ENCODE peak calls at places on chromosomes 16 and 17, in four cellular contexts. R is HepG2, O is K562, T is H1. L is an unnamed sample.

GRCh38 chr16:55651841-55652824 is 3.7 kb upstream of the SLC6A2 start:
- DNase-seq in T (no peak), R (no peak), O (no peak), L (no peak)

GRCh38 chr17:79721993-79722671 is 8.6 kb upstream of the ENPP7 start:
- DNase-seq in O (peak), T (no peak), R (peak), L (peak)

GRCh38 chr17:7888184-7888920 is at the start of gene CHD3:
- DNase-seq in T (no peak), O (no peak), R (no peak), L (no peak)

GRCh38 chr17:1709403-1709891 is 730 bp downstream of the TLCD2 start:
- DNase-seq in O (no peak), R (no peak), T (no peak), L (no peak)

GRCh38 chr17:1764274-1764673 is 2.4 kb downstream of the SERPINF1 start:
- DNase-seq in T (no peak), R (no peak), O (peak), L (no peak)

GRCh38 chr17:71635187-71635586 is 485.6 kb upstream of the SOX9 start:
- DNase-seq in T (no peak), O (no peak), R (no peak), L (no peak)

GRCh38 chr17:80791758-80792284 is 199.8 kb upstream of the CHMP6 start:
- DNase-seq in O (peak), T (no peak), R (peak), L (peak)

GRCh38 chr16:68033101-68033500 is 10.0 kb downstream of the DUS2 start:
- DNase-seq in T (no peak), R (no peak), O (no peak), L (no peak)

GRCh38 chr16:67530013-67530939 is 1.6 kb downstream of the RIPOR1 start:
- DNase-seq in O (peak), R (no peak), T (peak), L (no peak)

GRCh38 chr17:60158751-60159478 is 9.1 kb downstream of the CA4 start:
- DNase-seq in T (peak), O (no peak), R (no peak), L (no peak)
- TF ChIP-seq RAD21 in T (no peak), O (no peak), R (no peak), L (no peak)

DNA sequence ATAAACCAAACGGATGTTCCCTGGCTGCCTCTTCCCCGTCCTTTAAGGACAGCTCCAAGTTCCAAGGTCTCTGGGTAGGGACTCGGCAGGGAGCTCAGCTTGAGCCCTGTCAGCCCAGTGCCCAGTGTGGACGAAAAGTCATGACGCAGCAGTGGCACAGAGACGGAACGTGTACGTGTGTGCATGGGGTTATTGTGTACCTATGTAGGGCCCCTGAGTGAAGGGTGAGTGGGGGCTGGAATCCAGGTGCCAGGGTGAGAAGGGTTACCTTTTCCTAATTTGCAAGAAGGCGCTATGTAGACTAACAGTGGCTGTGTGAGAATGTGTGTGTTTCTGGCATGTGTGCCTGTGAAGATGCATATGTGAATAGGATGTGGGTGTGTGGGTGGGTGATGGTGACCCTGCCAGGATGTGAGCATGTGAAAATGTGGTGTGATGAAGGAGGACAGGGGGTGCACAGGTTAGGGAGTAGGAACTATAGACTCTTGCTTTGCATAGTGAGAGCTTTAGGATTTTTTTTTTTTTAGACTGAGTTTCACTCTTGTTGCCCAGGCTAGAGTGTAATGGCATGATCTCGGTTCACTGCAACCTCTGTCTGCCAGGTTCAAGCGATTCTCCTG is 6.0 kb downstream of the SCN4A start:
- DNase-seq in T (no peak), R (no peak), O (no peak), L (no peak)
- H3K4me3 ChIP-seq in T (no peak), R (no peak), O (no peak), L (no peak)

GRCh38 chr16:5508371-5508770 is 410.8 kb upstream of the EEF2KMT start:
- DNase-seq in O (peak), T (no peak), R (no peak), L (no peak)
- TF ChIP-seq PHF8 in O (no peak), T (no peak), R (no peak), L (no peak)

GRCh38 chr17:35432176-35433074 is at the start of gene SLFN12:
- DNase-seq in R (no peak), T (peak), O (no peak), L (no peak)
- TF ChIP-seq RAD21 in R (no peak), T (no peak), O (no peak), L (no peak)

GRCh38 chr16:85921026-85921425 is 22.1 kb downstream of the IRF8 start:
- DNase-seq in R (no peak), T (no peak), O (no peak), L (no peak)

GRCh38 chr16:85918436-85918835 is 19.5 kb downstream of the IRF8 start:
- DNase-seq in T (no peak), O (no peak), R (no peak), L (no peak)

GRCh38 chr16:85917959-85918358 is 19.0 kb downstream of the IRF8 start:
- DNase-seq in T (no peak), O (no peak), R (no peak), L (no peak)

GRCh38 chr16:85917012-85917411 is 18.1 kb downstream of the IRF8 start:
- DNase-seq in T (no peak), R (no peak), O (peak), L (no peak)

GRCh38 chr16:85919271-85920267 is 20.6 kb downstream of the IRF8 start:
- DNase-seq in R (no peak), O (no peak), T (no peak), L (no peak)
- H3K4me3 ChIP-seq in R (no peak), O (no peak), T (no peak), L (no peak)

GRCh38 chr17:15290186-15290536 is 25.0 kb upstream of the PMP22 start:
- DNase-seq in T (no peak), R (no peak), O (no peak), L (no peak)

GRCh38 chr17:15290605-15291004 is 25.5 kb upstream of the PMP22 start:
- DNase-seq in T (no peak), O (no peak), R (no peak), L (no peak)

GRCh38 chr17:15291674-15292361 is 26.7 kb upstream of the PMP22 start:
- DNase-seq in O (no peak), T (no peak), R (no peak), L (no peak)

GRCh38 chr17:15289285-15290185 is 24.4 kb upstream of the PMP22 start:
- DNase-seq in T (no peak), O (peak), R (peak), L (peak)

DNA sequence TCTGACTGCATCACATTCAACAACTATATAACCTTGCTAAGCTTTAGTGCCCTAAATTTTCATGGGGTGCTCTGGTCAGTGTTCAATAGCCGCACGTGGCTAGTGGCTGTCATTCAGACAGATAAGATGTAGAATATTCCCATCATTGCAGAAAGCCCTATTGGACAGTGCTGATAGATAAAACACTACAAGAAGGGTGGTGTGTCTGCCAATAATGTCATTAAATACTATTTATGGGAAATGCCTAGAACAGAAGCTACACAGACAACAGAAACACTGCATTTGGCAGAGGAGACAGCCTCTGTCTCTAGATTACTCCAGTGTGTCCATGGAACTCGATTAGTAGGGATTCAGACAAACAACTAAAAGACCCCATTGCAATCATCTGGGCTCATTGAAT is 28.4 kb upstream of the PMP22 start:
- DNase-seq in R (no peak), T (no peak), O (no peak), L (no peak)
- TF ChIP-seq PHF8 in R (no peak), T (no peak), O (no peak), L (no peak)

GRCh38 chr17:28258347-28258887 is 60.6 kb upstream of the TMEM97 start:
- DNase-seq in T (no peak), O (no peak), R (peak), L (peak)

GRCh38 chr17:28256370-28256769 is 62.6 kb upstream of the TMEM97 start:
- DNase-seq in T (no peak), R (no peak), O (no peak), L (no peak)

GRCh38 chr17:28256881-28257280 is 62.1 kb upstream of the TMEM97 start:
- DNase-seq in T (no peak), O (no peak), R (peak), L (no peak)

GRCh38 chr17:28255616-28256015 is 63.4 kb upstream of the TMEM97 start:
- DNase-seq in O (no peak), T (no peak), R (no peak), L (no peak)

GRCh38 chr17:28261219-28261618 is 57.8 kb upstream of the TMEM97 start:
- DNase-seq in O (no peak), R (no peak), T (no peak), L (no peak)
- TF ChIP-seq RAD21 in O (no peak), R (no peak), T (no peak), L (no peak)

GRCh38 chr16:47492036-47492427 is 30.9 kb downstream of the PHKB start:
- DNase-seq in R (no peak), T (no peak), O (no peak), L (no peak)
- H3K4me3 ChIP-seq in R (no peak), T (no peak), O (no peak), L (no peak)

GRCh38 chr16:2824626-2825025 is 5.5 kb upstream of the ZG16B start:
- DNase-seq in O (no peak), T (no peak), R (no peak), L (no peak)

GRCh38 chr16:2826591-2827480 is 3.3 kb upstream of the ZG16B start:
- DNase-seq in O (no peak), T (no peak), R (no peak), L (no peak)

GRCh38 chr16:2825899-2826298 is 4.2 kb upstream of the ZG16B start:
- DNase-seq in R (no peak), T (no peak), O (no peak), L (no peak)

GRCh38 chr16:2827481-2827790 is 2.7 kb upstream of the ZG16B start:
- DNase-seq in R (no peak), T (no peak), O (no peak), L (no peak)

DNA sequence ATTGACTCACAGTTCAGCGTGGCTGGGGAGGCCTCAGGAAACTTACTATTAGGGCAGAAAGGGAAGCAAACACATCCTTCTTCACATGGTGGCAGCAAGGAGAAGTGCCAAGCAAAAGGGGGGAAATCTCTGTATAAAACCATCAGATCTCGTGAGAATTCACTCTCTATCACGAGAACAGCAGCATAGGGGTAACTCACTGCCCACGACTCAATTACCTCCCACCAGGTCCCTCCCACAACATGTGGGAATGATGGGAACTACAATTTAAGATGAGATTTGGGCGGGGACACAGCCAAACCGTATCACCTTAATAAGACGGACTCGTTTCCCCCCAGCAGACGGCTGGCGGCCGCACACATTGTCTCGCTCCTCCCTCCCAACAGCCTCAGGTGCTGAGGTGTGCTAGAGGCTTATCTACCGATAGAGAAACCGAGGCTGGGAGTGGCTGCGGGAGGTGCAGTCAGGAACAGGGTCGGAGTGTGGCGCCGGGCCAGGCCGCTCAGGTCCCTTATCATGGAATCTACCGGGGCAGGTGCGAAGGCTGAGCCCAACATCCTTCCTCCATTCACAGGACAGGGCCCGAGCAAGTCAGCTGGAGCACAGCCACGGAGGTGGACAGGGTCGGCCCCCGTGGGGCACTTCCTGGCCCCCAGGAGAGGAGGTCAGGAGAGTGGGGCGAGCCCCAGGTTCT is 4.9 kb upstream of the ZG16B start:
- DNase-seq in R (no peak), T (no peak), O (no peak), L (no peak)
- TF ChIP-seq PHF8 in R (no peak), T (no peak), O (no peak), L (no peak)